ENCODE peak calls at places on chromosome 4, in eight cellular contexts. M is trophoblast cell; O is NCI-H1092; X is LoVo; S is psoas muscle; Z is CD8-positive, alpha-beta memory T cell; D is stimulated activated CD8-positive, alpha-beta memory T cell treated with anti-CD3 and anti-CD28 coated beads, Interleukin-7, amount 100 ng/mL, for 1 hour; G is AG09309. Y is an unnamed sample.

GRCh38 chr4:3866813-3867129 is 100.6 kb downstream of the ADRA2C start:
- DNase-seq in G (no peak), X (no peak), M (no peak), O (no peak), Z (peak; percentile 26), S (no peak), D (no peak), Y (no peak)

GRCh38 chr4:128347930-128348660 is 60.5 kb upstream of the PGRMC2 start:
- DNase-seq in G (no peak), D (no peak), S (no peak), M (no peak), Z (no peak), O (no peak), X (no peak), Y (no peak)

GRCh38 chr4:138669479-138670165 is 346.0 kb upstream of the NOCT start:
- DNase-seq in X (no peak), Z (no peak), D (no peak), O (no peak), M (no peak), G (peak; percentile 42), S (no peak), Y (no peak)

GRCh38 chr4:101782546-101782945 is 8.0 kb upstream of the BANK1 start:
- DNase-seq in G (no peak), Z (no peak), X (no peak), O (no peak), D (no peak), S (no peak), M (peak; percentile 80), Y (no peak)

GRCh38 chr4:122842984-122843531 is 16.4 kb downstream of the FGF2 start:
- DNase-seq in M (no peak), D (no peak), S (no peak), Z (no peak), X (peak; percentile 86), G (no peak), O (no peak), Y (no peak)

GRCh38 chr4:137387924-137388323 is 144.4 kb downstream of the PCDH18 start:
- DNase-seq in O (no peak), G (peak; percentile 43), Z (no peak), M (no peak), X (no peak), D (no peak), S (no peak), Y (no peak)

GRCh38 chr4:84852081-84852480 is 114.4 kb downstream of the WDFY3 start:
- DNase-seq in O (peak; percentile 27), S (no peak), G (no peak), D (no peak), X (no peak), M (no peak), Z (no peak), Y (peak; percentile 9)

GRCh38 chr4:54872246-54872645 is 214.5 kb downstream of the KIT start:
- DNase-seq in X (peak; percentile 1), S (no peak), G (peak; percentile 24), M (no peak), D (no peak), Z (no peak), O (no peak), Y (no peak)

GRCh38 chr4:106795326-106795725 is 240.8 kb downstream of the DKK2 start:
- DNase-seq in O (no peak), X (no peak), Z (no peak), D (no peak), S (no peak), M (no peak), G (no peak), Y (no peak)